ENCODE peak calls at places on chromosomes 12 and 14, in five cellular contexts. T is activated T-helper 1 cell treated with anti-CD3 and anti-CD28 coated beads, Interleukin-12 subunit alpha, Interleukin-12 subunit beta, Interleukin-2, Interleukin-4 antibody, amounts not matched to agents 30 ng/mL and 10 ng/mL and 1 ng/mL, durations not matched to agents 14 hours and 24 hours and 36 hours; C is KG1; K is activated CD8-positive, alpha-beta T cell treated with anti-CD3 and anti-CD28 coated beads for 36 hours; A is stimulated activated CD8-positive, alpha-beta memory T cell treated with anti-CD3 and anti-CD28 coated beads, Interleukin-12 subunit alpha, Interleukin-12 subunit beta, amount 100 ng/mL, for 4 hours. W is an unnamed sample.

GRCh38 chr14:74029136-74029535 is 10.0 kb downstream of the BBOF1 start:
- DNase-seq in T (no peak), C (no peak), K (no peak), A (no peak), W (no peak)

GRCh38 chr12:42565633-42566032 is 23.9 kb downstream of the PRICKLE1 start:
- DNase-seq in T (no peak), C (no peak), K (no peak), A (no peak), W (no peak)

GRCh38 chr12:90235642-90236041 is 527.0 kb upstream of the ATP2B1 start:
- DNase-seq in T (no peak), C (no peak), K (no peak), A (no peak), W (no peak)

GRCh38 chr12:25459541-25459951 is 93.5 kb downstream of the LMNTD1 start:
- DNase-seq in T (no peak), C (no peak), K (no peak), A (no peak), W (no peak)

GRCh38 chr14:69424139-69424923 is 25.8 kb downstream of the SLC39A9 start:
- DNase-seq in T (no peak), C (no peak), K (no peak), A (no peak), W (no peak)

GRCh38 chr14:89032086-89032649 is 207.7 kb downstream of the TTC8 start:
- DNase-seq in T (no peak), C (no peak), K (no peak), A (no peak), W (no peak)

GRCh38 chr14:30015471-30015870 is 87.8 kb upstream of the PRKD1 start:
- DNase-seq in T (no peak), C (no peak), K (no peak), A (no peak), W (no peak)

GRCh38 chr14:35286707-35287106 is 5.5 kb upstream of the PSMA6 start:
- DNase-seq in T (peak), C (peak), K (peak), A (no peak), W (no peak)

GRCh38 chr14:103576371-103577024 is 13.7 kb downstream of the COA8 start:
- DNase-seq in T (no peak), C (no peak), K (no peak), A (no peak), W (peak)

GRCh38 chr12:108046135-108046534 is 83.0 kb upstream of the WSCD2 start:
- DNase-seq in T (no peak), C (no peak), K (no peak), A (no peak), W (no peak)

GRCh38 chr14:79967001-79967400 is 244.3 kb downstream of the DIO2 start:
- DNase-seq in T (no peak), C (no peak), K (no peak), A (no peak), W (no peak)

GRCh38 chr14:95143813-95144620 is 13.3 kb downstream of the DICER1 start:
- DNase-seq in T (no peak), C (peak), K (no peak), A (no peak), W (no peak)

GRCh38 chr12:113149361-113150150 is at the start of gene CFAP73:
- DNase-seq in T (no peak), C (no peak), K (peak), A (no peak), W (peak)

W was measured in MG63.